ENCODE peak calls at places on chromosomes 4 and X, in seven cellular contexts. X is neural progenitor cell; Z is psoas muscle; R is cardiac muscle cell; S is CD8-positive, alpha-beta T cell; T is body of pancreas; M is HCT116. J is an unnamed sample.

GRCh38 chr4:60948008-60948407 is 252.1 kb upstream of the ADGRL3 start:
- DNase-seq in X (no peak), Z (no peak), R (no peak), S (no peak), T (no peak), M (no peak), J (no peak)

GRCh38 chr4:52904421-52904820 is 42.3 kb downstream of the RASL11B start:
- DNase-seq in X (no peak), Z (no peak), R (no peak), S (no peak), T (no peak), M (no peak), J (no peak)

GRCh38 chr4:139973015-139973414 is 181.0 kb downstream of the MAML3 start:
- DNase-seq in X (peak), Z (no peak), R (no peak), S (no peak), T (no peak), M (no peak), J (no peak)

GRCh38 chr4:182533948-182534347 is 290.7 kb downstream of the TENM3 start:
- DNase-seq in X (no peak), Z (no peak), R (no peak), S (no peak), T (no peak), M (no peak), J (no peak)

GRCh38 chr4:156190606-156191005 is 236.9 kb upstream of the CTSO start:
- DNase-seq in X (no peak), Z (no peak), R (no peak), S (no peak), T (no peak), M (no peak), J (no peak)

GRCh38 chr4:8905773-8906667 is 34.4 kb upstream of the HMX1 start:
- DNase-seq in X (no peak), Z (peak), R (no peak), S (no peak), T (peak), M (no peak), J (no peak)

GRCh38 chr4:74671074-74671698 is 123.1 kb downstream of the BTC start:
- DNase-seq in X (peak), Z (no peak), R (peak), S (peak), T (peak), M (peak), J (no peak)

GRCh38 chr4:151409470-151410313 is 716 bp downstream of the FHIP1A start:
- DNase-seq in X (peak), Z (peak), R (peak), S (no peak), T (peak), M (peak), J (no peak)

GRCh38 chr4:16264798-16265197 is 38.5 kb upstream of the TAPT1 start:
- DNase-seq in X (peak), Z (no peak), R (peak), S (no peak), T (no peak), M (peak), J (no peak)

GRCh38 chr4:132284910-132285426 is 864.1 kb upstream of the PCDH10 start:
- DNase-seq in X (no peak), Z (no peak), R (no peak), S (no peak), T (no peak), M (no peak), J (no peak)

GRCh38 chr4:84927428-84927827 is 39.1 kb downstream of the WDFY3 start:
- DNase-seq in X (no peak), Z (no peak), R (no peak), S (no peak), T (no peak), M (no peak), J (no peak)

GRCh38 chrX:65985922-65986588 is 53.8 kb downstream of the VSIG4 start:
- DNase-seq in X (peak), Z (no peak), R (peak), S (peak), T (peak), M (peak), J (peak)

GRCh38 chr4:88018471-88018870 is 11.0 kb downstream of the PKD2 start:
- DNase-seq in X (no peak), Z (peak), R (no peak), S (no peak), T (peak), M (no peak), J (no peak)

GRCh38 chrX:45842207-45842900 is 641.7 kb upstream of the DIPK2B start:
- DNase-seq in X (no peak), Z (no peak), R (no peak), S (no peak), T (no peak), M (no peak), J (no peak)

GRCh38 chr4:18075823-18076433 is 54.4 kb upstream of the LCORL start:
- DNase-seq in X (peak), Z (peak), R (no peak), S (no peak), T (peak), M (peak), J (no peak)

GRCh38 chrX:134172588-134173259 is 64.3 kb upstream of the CCDC160 start:
- DNase-seq in X (peak), Z (peak), R (peak), S (peak), T (peak), M (no peak), J (peak)

GRCh38 chr4:108619372-108620100 is 840 bp upstream of the RPL34 start:
- DNase-seq in X (no peak), Z (no peak), R (peak), S (peak), T (no peak), M (no peak), J (no peak)

GRCh38 chr4:140152015-140152703 is 1.8 kb downstream of the MAML3 start:
- DNase-seq in X (peak), Z (peak), R (peak), S (peak), T (peak), M (peak), J (peak)

GRCh38 chr4:110978761-110979160 is 355.9 kb upstream of the PITX2 start:
- DNase-seq in X (no peak), Z (no peak), R (no peak), S (no peak), T (no peak), M (no peak), J (no peak)

GRCh38 chrX:15929231-15929630 is 74.6 kb upstream of the AP1S2 start:
- DNase-seq in X (no peak), Z (no peak), R (peak), S (no peak), T (no peak), M (no peak), J (no peak)

GRCh38 chrX:135923353-135923752 is 29.8 kb downstream of the SAGE1 start:
- DNase-seq in X (peak), Z (no peak), R (no peak), S (no peak), T (no peak), M (peak), J (no peak)

GRCh38 chrX:150805736-150806135 is 92.7 kb downstream of the CD99L2 start:
- DNase-seq in X (no peak), Z (no peak), R (no peak), S (no peak), T (no peak), M (no peak), J (no peak)

GRCh38 chrX:151715735-151716134 is at the start of gene FATE1:
- DNase-seq in X (no peak), Z (no peak), R (no peak), S (no peak), T (no peak), M (no peak), J (no peak)

DNA sequence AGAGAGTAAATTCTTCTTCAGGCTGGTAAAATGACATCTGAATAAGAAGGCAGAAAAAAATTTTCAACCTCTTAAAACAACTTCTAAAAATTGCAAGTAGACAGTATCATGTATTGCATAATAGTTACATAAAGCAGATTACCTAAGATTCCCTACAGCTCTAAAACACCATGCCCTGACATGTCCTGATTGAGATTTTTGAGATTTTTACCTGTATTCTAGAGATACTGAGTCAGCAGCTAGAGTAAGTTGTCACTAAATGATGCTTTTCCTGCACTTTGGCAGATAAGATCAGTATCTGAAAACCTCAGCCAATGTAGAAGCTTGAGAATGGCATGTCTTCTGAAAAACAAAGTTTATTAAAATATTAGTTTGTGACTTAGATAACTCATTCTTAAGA is 713.6 kb downstream of the CCSER1 start:
- DNase-seq in X (no peak), Z (no peak), R (no peak), S (no peak), T (no peak), M (no peak), J (no peak)
- H3K27ac ChIP-seq in X (no peak), Z (no peak), R (no peak), S (no peak), T (no peak), M (no peak), J (no peak)

DNA sequence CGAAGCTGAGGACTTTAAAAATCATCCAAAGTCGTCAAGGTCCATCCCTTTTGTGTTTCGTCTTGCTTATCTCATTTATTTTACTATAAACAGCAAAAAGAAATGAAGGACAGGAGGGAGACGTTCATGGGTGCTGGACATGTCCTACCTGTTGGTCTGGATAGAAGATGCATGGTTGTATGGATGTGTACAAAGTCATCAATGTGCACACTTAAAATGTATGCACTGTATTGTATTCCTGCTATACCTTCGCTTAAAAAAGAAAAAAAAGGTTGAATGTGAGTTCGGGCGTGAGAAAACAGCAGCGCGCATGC is 313 bp upstream of the BLOC1S4 start:
- DNase-seq in X (no peak), Z (no peak), R (no peak), S (no peak), T (no peak), M (no peak), J (no peak)
- H3K27ac ChIP-seq in X (no peak), Z (peak), R (peak), S (no peak), T (peak), M (no peak), J (peak)

DNA sequence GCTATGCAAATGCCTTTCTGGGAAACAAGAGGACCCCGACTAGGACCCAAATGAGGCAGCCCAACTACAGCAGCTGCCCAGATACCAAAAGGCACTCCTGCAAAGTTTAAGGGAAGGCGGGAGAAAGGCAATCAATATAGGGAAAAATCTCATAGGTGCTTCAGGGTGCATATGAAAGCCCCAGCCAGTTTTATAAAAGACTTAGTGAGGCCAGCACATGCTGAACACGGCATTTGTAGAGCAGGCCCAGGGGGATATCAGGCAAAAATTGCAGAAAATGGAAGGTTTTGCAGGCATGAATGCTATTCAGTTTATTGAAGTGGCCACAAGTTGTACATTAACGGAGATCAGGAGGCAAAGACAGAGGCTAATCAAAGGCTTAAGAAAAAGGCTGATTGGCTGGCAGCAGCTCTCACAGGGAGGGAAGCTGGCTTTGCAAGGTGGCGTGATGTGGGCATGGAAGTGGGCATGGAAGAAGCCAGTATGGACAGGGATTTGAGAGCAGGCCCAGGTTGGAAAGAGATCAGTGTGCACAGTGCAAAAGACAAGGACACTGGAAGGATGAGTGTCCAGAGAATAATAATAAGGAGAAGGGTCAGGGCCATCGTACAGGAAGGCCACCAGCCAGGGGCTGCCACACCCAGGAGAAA is 37.7 kb upstream of the UGT2B7 start:
- DNase-seq in X (peak), Z (no peak), R (no peak), S (no peak), T (no peak), M (no peak), J (no peak)
- H3K27ac ChIP-seq in X (peak), Z (no peak), R (no peak), S (no peak), T (peak), M (no peak), J (no peak)

GRCh38 chrX:2511326-2511725 is 10.6 kb upstream of the DHRSX start:
- DNase-seq in X (no peak), Z (no peak), R (no peak), S (no peak), T (no peak), M (no peak), J (no peak)

GRCh38 chrX:2514131-2514530 is 13.4 kb upstream of the DHRSX start:
- DNase-seq in X (no peak), Z (no peak), R (no peak), S (no peak), T (no peak), M (no peak), J (no peak)

GRCh38 chrX:2516612-2517011 is 15.8 kb upstream of the DHRSX start:
- DNase-seq in X (no peak), Z (no peak), R (no peak), S (no peak), T (no peak), M (no peak), J (no peak)

GRCh38 chrX:2512501-2512900 is 11.7 kb upstream of the DHRSX start:
- DNase-seq in X (no peak), Z (no peak), R (no peak), S (no peak), T (no peak), M (no peak), J (no peak)

GRCh38 chrX:2513120-2513664 is 12.4 kb upstream of the DHRSX start:
- DNase-seq in X (no peak), Z (no peak), R (no peak), S (no peak), T (no peak), M (no peak), J (no peak)
- H3K27ac ChIP-seq in X (peak), Z (no peak), R (no peak), S (no peak), T (no peak), M (no peak), J (no peak)

GRCh38 chrX:49185062-49185394 is 1.1 kb downstream of the PRICKLE3 start:
- DNase-seq in X (no peak), Z (no peak), R (no peak), S (no peak), T (no peak), M (no peak), J (no peak)
- H3K27ac ChIP-seq in X (no peak), Z (peak), R (peak), S (no peak), T (peak), M (peak), J (no peak)

GRCh38 chr4:22678851-22679517 is 13.8 kb upstream of the GBA3 start:
- DNase-seq in X (no peak), Z (no peak), R (no peak), S (no peak), T (no peak), M (no peak), J (no peak)
- H3K27ac ChIP-seq in X (no peak), Z (no peak), R (no peak), S (no peak), T (no peak), M (no peak), J (peak)

DNA sequence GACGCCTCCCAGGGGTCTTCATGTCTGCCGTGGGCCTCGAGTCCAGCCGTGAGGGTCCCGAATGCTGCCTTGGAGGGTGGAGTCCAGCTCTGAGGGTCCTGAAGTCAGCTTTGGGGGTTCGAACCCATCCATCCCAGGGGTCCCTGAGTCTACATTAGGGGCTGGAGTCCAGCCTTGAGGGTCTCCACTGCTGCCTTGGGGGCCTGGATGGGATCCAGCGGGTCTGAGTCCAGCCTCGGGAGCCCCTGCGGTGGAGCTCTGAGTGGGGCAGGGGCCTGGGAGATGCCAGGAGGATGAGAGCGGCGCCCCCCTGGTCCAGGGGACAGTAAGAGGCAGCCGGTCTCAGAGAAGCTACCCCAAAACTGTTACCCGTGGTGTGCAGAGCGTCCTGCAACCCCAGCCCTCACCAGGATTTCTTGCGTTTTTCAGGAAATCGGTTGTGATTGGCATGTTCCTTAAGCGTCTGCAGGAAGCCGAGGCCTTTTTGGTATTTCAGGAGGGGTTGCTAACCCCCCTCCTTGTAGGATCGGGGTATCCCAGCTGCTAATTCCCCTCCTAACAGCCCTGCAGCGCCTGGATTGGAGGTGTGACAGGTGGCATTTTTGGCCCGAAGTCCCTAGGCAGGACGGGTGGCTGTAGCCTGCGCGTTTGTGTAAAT is 1.7 kb upstream of the GTPBP6 start:
- DNase-seq in X (peak), Z (peak), R (no peak), S (no peak), T (peak), M (no peak), J (no peak)
- H3K27ac ChIP-seq in X (no peak), Z (peak), R (peak), S (peak), T (peak), M (peak), J (no peak)

DNA sequence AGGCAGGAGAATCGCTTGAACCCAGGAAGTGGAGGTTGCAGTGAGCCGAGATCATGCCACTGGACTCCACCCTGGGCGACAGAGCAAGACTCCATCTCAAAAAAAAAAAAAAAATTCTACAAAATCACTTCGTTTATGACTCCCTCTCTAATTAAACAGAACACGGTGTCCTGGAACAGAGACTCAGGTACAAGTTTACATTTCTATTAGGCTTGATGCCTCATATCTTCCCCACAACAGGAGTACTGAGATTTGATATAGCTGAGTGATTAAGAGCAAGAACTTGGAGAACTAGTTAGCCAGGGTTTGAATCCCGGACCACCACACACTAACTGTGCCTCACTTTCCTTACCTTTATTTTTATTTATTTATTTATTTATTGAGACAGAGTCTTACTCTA is 42.2 kb upstream of the KLF3 start:
- DNase-seq in X (no peak), Z (no peak), R (no peak), S (no peak), T (no peak), M (no peak), J (no peak)
- H3K27ac ChIP-seq in X (no peak), Z (peak), R (no peak), S (no peak), T (peak), M (no peak), J (no peak)